ENCODE peak calls at places on chromosomes 6 and 20, in nine cellular contexts. One of them, this sample, is unnamed. For H3K4me1, the result is how much of the 10 kb centered on the place peaks cover.

GRCh38 chr20:48682529-48683385 is 145.0 kb downstream of the PREX1 start:
- DNase-seq in neural progenitor cell: peak
- DNase-seq in cardiac muscle cell: peak
- DNase-seq in right cardiac atrium: peak
- DNase-seq in GM23338: peak
- DNase-seq in NT2/D1: no peak
- DNase-seq in BE2C: peak
- DNase-seq in ovary: peak
- DNase-seq in PC-3: no peak
- DNase-seq in this sample: peak

GRCh38 chr20:23317081-23317480 is 33.5 kb upstream of the NXT1 start:
- DNase-seq in cardiac muscle cell: no peak
- DNase-seq in NT2/D1: no peak
- DNase-seq in PC-3: no peak
- DNase-seq in right cardiac atrium: no peak
- DNase-seq in BE2C: no peak
- DNase-seq in neural progenitor cell: no peak
- DNase-seq in GM23338: no peak
- DNase-seq in ovary: no peak
- DNase-seq in this sample: no peak

GRCh38 chr6:157675859-157676640 is 147.0 kb upstream of the SNX9 start:
- DNase-seq in GM23338: no peak
- DNase-seq in ovary: no peak
- DNase-seq in neural progenitor cell: no peak
- DNase-seq in NT2/D1: no peak
- DNase-seq in right cardiac atrium: no peak
- DNase-seq in BE2C: no peak
- DNase-seq in cardiac muscle cell: no peak
- DNase-seq in PC-3: no peak
- DNase-seq in this sample: no peak

GRCh38 chr6:49326337-49326736 is 136.7 kb downstream of the MMUT start:
- DNase-seq in right cardiac atrium: no peak
- DNase-seq in NT2/D1: no peak
- DNase-seq in ovary: no peak
- DNase-seq in cardiac muscle cell: peak
- DNase-seq in BE2C: no peak
- DNase-seq in PC-3: peak
- DNase-seq in GM23338: no peak
- DNase-seq in neural progenitor cell: no peak
- DNase-seq in this sample: no peak

GRCh38 chr6:33008944-33009861 is at the start of gene HLA-DOA:
- DNase-seq in ovary: no peak
- DNase-seq in NT2/D1: peak
- DNase-seq in PC-3: no peak
- DNase-seq in neural progenitor cell: peak
- DNase-seq in cardiac muscle cell: peak
- DNase-seq in GM23338: peak
- DNase-seq in right cardiac atrium: no peak
- DNase-seq in BE2C: no peak
- DNase-seq in this sample: no peak

GRCh38 chr20:51616060-51616459 is 73.5 kb upstream of the NFATC2 start:
- DNase-seq in NT2/D1: no peak
- DNase-seq in PC-3: peak
- DNase-seq in right cardiac atrium: no peak
- DNase-seq in ovary: no peak
- DNase-seq in GM23338: peak
- DNase-seq in neural progenitor cell: peak
- DNase-seq in cardiac muscle cell: no peak
- DNase-seq in BE2C: no peak
- DNase-seq in this sample: no peak

GRCh38 chr6:138250513-138251247 is 32.4 kb upstream of the PBOV1 start:
- DNase-seq in right cardiac atrium: peak
- DNase-seq in ovary: peak
- DNase-seq in neural progenitor cell: no peak
- DNase-seq in NT2/D1: no peak
- DNase-seq in BE2C: no peak
- DNase-seq in cardiac muscle cell: peak
- DNase-seq in PC-3: no peak
- DNase-seq in GM23338: no peak
- DNase-seq in this sample: peak

GRCh38 chr6:136137008-136137689 is 113.0 kb downstream of the MTFR2 start:
- DNase-seq in NT2/D1: no peak
- DNase-seq in PC-3: peak
- DNase-seq in neural progenitor cell: no peak
- DNase-seq in cardiac muscle cell: peak
- DNase-seq in right cardiac atrium: no peak
- DNase-seq in GM23338: no peak
- DNase-seq in ovary: no peak
- DNase-seq in BE2C: no peak
- DNase-seq in this sample: no peak

GRCh38 chr6:136158398-136158797 is 91.7 kb downstream of the MTFR2 start:
- DNase-seq in BE2C: no peak
- DNase-seq in right cardiac atrium: peak
- DNase-seq in neural progenitor cell: no peak
- DNase-seq in GM23338: no peak
- DNase-seq in ovary: peak
- DNase-seq in NT2/D1: no peak
- DNase-seq in PC-3: no peak
- DNase-seq in cardiac muscle cell: peak
- DNase-seq in this sample: peak

GRCh38 chr6:42441059-42441471 is 10.7 kb downstream of the TRERF1 start:
- DNase-seq in BE2C: no peak
- DNase-seq in NT2/D1: no peak
- DNase-seq in GM23338: no peak
- DNase-seq in ovary: peak
- DNase-seq in PC-3: no peak
- DNase-seq in neural progenitor cell: no peak
- DNase-seq in right cardiac atrium: no peak
- DNase-seq in cardiac muscle cell: peak
- DNase-seq in this sample: no peak

DNA sequence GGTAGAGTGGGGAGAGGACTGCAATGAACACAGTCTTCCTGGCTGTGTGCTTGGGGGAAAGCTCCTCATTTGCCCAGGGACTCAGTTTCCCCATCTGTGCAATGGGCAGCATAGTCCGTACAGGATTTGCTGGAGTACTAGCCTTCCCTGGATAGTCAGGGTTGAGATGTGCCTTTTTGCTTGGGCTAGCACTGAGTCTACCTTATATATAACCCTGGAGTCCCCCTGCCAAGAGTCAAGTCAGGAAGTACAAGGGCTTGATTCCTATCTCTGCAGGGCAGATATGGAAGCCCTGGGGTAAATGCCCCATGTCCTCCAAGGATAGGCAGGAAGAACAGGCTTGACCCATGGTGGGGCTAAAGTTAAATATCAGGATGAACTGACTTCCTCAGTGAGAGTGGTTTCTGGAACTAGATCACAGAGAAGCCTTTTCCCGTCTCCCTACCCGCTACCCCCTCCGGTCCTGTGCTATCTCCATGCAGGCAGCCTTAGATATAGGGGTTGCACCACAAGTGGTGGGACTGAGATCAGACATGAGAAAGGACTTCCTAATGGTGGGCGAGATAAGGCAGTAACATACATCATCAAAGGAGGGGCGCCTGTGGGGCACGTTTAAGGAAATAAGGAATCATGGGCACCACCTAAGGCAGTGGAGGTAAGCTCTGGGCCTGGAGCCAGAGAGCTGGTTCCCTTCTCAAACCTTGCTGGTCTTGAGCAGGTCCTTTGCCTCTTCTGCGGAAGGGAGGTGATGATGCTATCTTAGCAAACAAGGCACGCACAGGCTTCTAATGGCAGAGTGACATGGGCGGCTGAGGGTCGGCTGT is 157.9 kb downstream of the MRPL14 start:
- DNase-seq in neural progenitor cell: no peak
- DNase-seq in ovary: no peak
- DNase-seq in GM23338: no peak
- DNase-seq in NT2/D1: no peak
- DNase-seq in cardiac muscle cell: no peak
- DNase-seq in BE2C: no peak
- DNase-seq in right cardiac atrium: no peak
- DNase-seq in PC-3: no peak
- DNase-seq in this sample: no peak
- H3K4me1 ChIP-seq in neural progenitor cell: under half
- H3K4me1 ChIP-seq in ovary: under half
- H3K4me1 ChIP-seq in GM23338: under half
- H3K4me1 ChIP-seq in NT2/D1: under half
- H3K4me1 ChIP-seq in cardiac muscle cell: under half
- H3K4me1 ChIP-seq in BE2C: under half
- H3K4me1 ChIP-seq in right cardiac atrium: under half
- H3K4me1 ChIP-seq in PC-3: under half
- H3K4me1 ChIP-seq in this sample: under half

GRCh38 chr6:21157186-21157929 is 436.2 kb upstream of the SOX4 start:
- DNase-seq in neural progenitor cell: no peak
- DNase-seq in ovary: no peak
- DNase-seq in NT2/D1: no peak
- DNase-seq in cardiac muscle cell: no peak
- DNase-seq in PC-3: no peak
- DNase-seq in BE2C: no peak
- DNase-seq in right cardiac atrium: no peak
- DNase-seq in GM23338: no peak
- DNase-seq in this sample: no peak

GRCh38 chr6:21150644-21151043 is 442.9 kb upstream of the SOX4 start:
- DNase-seq in right cardiac atrium: no peak
- DNase-seq in cardiac muscle cell: no peak
- DNase-seq in GM23338: no peak
- DNase-seq in PC-3: no peak
- DNase-seq in NT2/D1: no peak
- DNase-seq in BE2C: no peak
- DNase-seq in neural progenitor cell: no peak
- DNase-seq in ovary: no peak
- DNase-seq in this sample: no peak

GRCh38 chr6:21149460-21149859 is 444.1 kb upstream of the SOX4 start:
- DNase-seq in ovary: no peak
- DNase-seq in right cardiac atrium: no peak
- DNase-seq in cardiac muscle cell: peak
- DNase-seq in NT2/D1: no peak
- DNase-seq in GM23338: no peak
- DNase-seq in neural progenitor cell: no peak
- DNase-seq in BE2C: no peak
- DNase-seq in PC-3: peak
- DNase-seq in this sample: no peak

GRCh38 chr6:21151178-21151956 is 442.2 kb upstream of the SOX4 start:
- DNase-seq in cardiac muscle cell: no peak
- DNase-seq in right cardiac atrium: no peak
- DNase-seq in PC-3: no peak
- DNase-seq in ovary: no peak
- DNase-seq in neural progenitor cell: peak
- DNase-seq in NT2/D1: no peak
- DNase-seq in GM23338: no peak
- DNase-seq in BE2C: no peak
- DNase-seq in this sample: no peak
- H3K4me1 ChIP-seq in cardiac muscle cell: under half
- H3K4me1 ChIP-seq in right cardiac atrium: under half
- H3K4me1 ChIP-seq in PC-3: under half
- H3K4me1 ChIP-seq in ovary: under half
- H3K4me1 ChIP-seq in neural progenitor cell: under half
- H3K4me1 ChIP-seq in NT2/D1: under half
- H3K4me1 ChIP-seq in GM23338: under half
- H3K4me1 ChIP-seq in BE2C: under half
- H3K4me1 ChIP-seq in this sample: under half

DNA sequence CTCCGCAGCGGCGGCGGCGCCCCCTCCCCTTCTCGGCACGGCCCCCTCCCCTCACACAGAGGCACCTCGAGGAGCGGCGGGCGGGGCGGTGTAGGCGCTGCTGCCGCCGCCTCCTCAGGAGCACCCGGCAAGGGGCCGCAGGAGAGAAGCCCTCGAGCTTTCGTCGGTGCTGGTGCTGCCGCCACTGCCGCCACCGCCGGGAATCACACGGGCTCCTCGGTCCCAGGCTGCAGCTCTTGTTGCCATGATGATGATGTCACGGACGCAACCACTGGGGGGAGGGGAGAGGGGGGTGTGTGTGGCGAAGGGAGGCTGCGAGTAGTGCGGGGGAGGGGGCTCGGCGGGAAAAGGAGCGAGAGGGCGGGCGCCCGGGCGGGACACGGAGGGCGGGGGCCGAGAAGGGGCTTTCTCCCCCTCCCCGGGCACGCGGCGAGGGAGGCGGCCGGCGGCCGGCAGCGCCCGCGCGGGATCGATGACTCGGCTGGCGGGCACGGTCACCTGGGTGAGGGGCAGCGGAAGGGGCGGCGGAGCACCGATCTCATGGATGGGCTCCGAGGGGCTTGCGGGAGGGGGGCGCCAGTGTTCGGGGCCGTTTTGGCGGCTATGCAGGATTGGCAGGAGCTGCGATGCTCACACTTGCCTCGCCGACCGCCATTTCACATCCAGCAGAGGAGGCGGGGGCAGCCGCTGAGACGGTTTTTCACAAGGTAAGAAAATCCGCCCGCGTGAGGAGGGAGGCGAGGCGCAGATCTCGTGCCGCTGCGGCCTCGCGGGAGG is at the start of gene REV3L:
- DNase-seq in BE2C: peak
- DNase-seq in ovary: peak
- DNase-seq in GM23338: peak
- DNase-seq in PC-3: peak
- DNase-seq in NT2/D1: peak
- DNase-seq in cardiac muscle cell: peak
- DNase-seq in right cardiac atrium: peak
- DNase-seq in neural progenitor cell: peak
- DNase-seq in this sample: peak
- H3K4me1 ChIP-seq in BE2C: under half
- H3K4me1 ChIP-seq in ovary: under half
- H3K4me1 ChIP-seq in GM23338: under half
- H3K4me1 ChIP-seq in PC-3: under half
- H3K4me1 ChIP-seq in NT2/D1: under half
- H3K4me1 ChIP-seq in cardiac muscle cell: under half
- H3K4me1 ChIP-seq in right cardiac atrium: under half
- H3K4me1 ChIP-seq in neural progenitor cell: under half
- H3K4me1 ChIP-seq in this sample: under half

DNA sequence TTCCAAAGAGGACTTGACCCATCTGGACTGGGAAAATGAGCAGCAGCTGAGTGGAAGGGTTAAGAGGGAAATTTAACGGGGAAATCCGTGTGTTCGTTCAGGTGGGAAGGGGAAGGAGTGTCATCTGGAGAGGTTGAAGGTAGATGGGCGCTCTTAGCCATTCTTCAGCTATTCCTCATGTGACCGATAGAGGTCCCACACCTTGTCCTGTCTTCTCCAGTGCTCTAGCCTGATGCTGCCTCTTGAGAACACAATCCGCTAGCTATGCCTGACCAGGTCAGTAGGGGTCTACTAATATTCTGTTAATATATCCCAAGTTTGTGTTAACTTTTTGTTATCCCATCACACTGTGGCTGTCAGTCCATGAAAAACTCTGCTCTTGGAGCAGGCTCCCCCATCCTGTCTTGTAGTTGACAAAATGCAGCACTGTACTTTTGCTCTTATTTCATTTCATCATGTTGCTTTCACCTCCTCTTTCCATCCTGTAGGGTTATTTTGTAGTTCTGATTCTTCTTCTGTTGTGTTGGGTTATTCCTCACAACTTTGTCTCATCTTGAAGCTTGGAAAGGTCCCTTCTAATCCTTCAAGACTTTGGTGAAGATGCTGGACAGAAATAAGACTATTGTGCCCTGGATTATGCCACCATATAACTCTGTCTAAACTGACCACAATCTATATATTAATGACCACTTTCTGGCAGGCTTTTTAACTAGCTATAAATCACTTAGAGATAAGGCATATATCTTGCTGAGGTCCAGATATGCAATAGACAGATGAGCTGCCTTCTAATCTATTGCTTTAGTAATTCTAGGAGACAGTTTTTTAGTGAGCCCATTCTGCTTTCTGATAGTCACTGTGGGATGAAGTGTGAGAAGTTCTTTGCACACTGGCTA is 123.4 kb upstream of the SUPT3H start:
- DNase-seq in neural progenitor cell: peak
- DNase-seq in ovary: no peak
- DNase-seq in PC-3: no peak
- DNase-seq in BE2C: peak
- DNase-seq in GM23338: peak
- DNase-seq in NT2/D1: no peak
- DNase-seq in cardiac muscle cell: no peak
- DNase-seq in right cardiac atrium: no peak
- DNase-seq in this sample: no peak
- H3K4me1 ChIP-seq in neural progenitor cell: under half
- H3K4me1 ChIP-seq in ovary: under half
- H3K4me1 ChIP-seq in PC-3: under half
- H3K4me1 ChIP-seq in BE2C: under half
- H3K4me1 ChIP-seq in GM23338: under half
- H3K4me1 ChIP-seq in NT2/D1: under half
- H3K4me1 ChIP-seq in cardiac muscle cell: under half
- H3K4me1 ChIP-seq in right cardiac atrium: under half
- H3K4me1 ChIP-seq in this sample: under half

This sample was measured in aorta.